ENCODE peak calls at places on chromosome 13, in nine cellular contexts. O, N, D, Y, X, R, L, K and I are unnamed samples. For H3K9me3, H3K36me3 and H3K4me1, the result is how much of the 10 kb centered on the place peaks cover.

GRCh38 chr13:43880930-43881329 is 1.2 kb downstream of the LACC1 start:
- DNase-seq in K (no peak), D (no peak), O (no peak), X (no peak), N (no peak), R (no peak), Y (no peak), L (no peak), I (no peak)

GRCh38 chr13:44298314-44298713 is 75.3 kb upstream of the SERP2 start:
- DNase-seq in L (no peak), X (no peak), N (no peak), R (no peak), O (no peak), Y (no peak), K (no peak), D (no peak), I (no peak)

GRCh38 chr13:82506805-82507404 is 1375.4 kb downstream of the SLITRK1 start:
- DNase-seq in N (no peak), D (no peak), L (no peak), X (no peak), K (peak), R (no peak), O (no peak), Y (no peak), I (no peak)

GRCh38 chr13:71320452-71320851 is 546.6 kb downstream of the DACH1 start:
- DNase-seq in R (no peak), K (peak), X (no peak), L (no peak), D (no peak), N (peak), Y (no peak), O (no peak), I (peak)

GRCh38 chr13:21596722-21597121 is 7.2 kb downstream of the MICU2 start:
- DNase-seq in Y (no peak), X (no peak), R (no peak), L (no peak), D (no peak), N (no peak), K (no peak), O (no peak), I (no peak)

GRCh38 chr13:72637561-72637960 is 89.9 kb downstream of the MZT1 start:
- DNase-seq in D (no peak), Y (no peak), L (no peak), R (no peak), O (no peak), N (no peak), X (no peak), K (no peak), I (no peak)

GRCh38 chr13:26872444-26873173 is 112.0 kb upstream of the GPR12 start:
- DNase-seq in N (peak), Y (peak), D (peak), K (peak), X (no peak), R (peak), L (peak), O (no peak), I (peak)

GRCh38 chr13:64992314-64992713 is 2237.8 kb downstream of the PCDH9 start:
- DNase-seq in O (no peak), Y (no peak), R (no peak), L (no peak), K (no peak), X (no peak), N (no peak), D (no peak), I (no peak)

GRCh38 chr13:49641810-49642291 is 13.5 kb downstream of the ARL11 start:
- DNase-seq in K (no peak), D (peak), N (peak), Y (no peak), R (peak), L (peak), O (no peak), X (no peak), I (no peak)

GRCh38 chr13:103282571-103283450 is 216.6 kb upstream of the SLC10A2 start:
- DNase-seq in O (no peak), L (no peak), D (peak), K (no peak), Y (no peak), N (peak), R (no peak), X (no peak), I (peak)

GRCh38 chr13:113769106-113769505 is 10.1 kb downstream of the TMEM255B start:
- DNase-seq in X (no peak), R (no peak), N (no peak), K (no peak), L (no peak), D (no peak), O (no peak), Y (no peak), I (no peak)
- H3K9me3 ChIP-seq in X (under half), R (under half), N (under half), K (under half), L (under half), D (under half), O (under half), Y (under half), I (under half)

GRCh38 chr13:99548448-99548847 is 47.2 kb downstream of the TM9SF2 start:
- DNase-seq in R (no peak), L (no peak), O (no peak), N (no peak), X (no peak), K (no peak), D (no peak), Y (no peak), I (no peak)

GRCh38 chr13:99542788-99543406 is 41.6 kb downstream of the TM9SF2 start:
- DNase-seq in O (no peak), L (no peak), N (no peak), K (no peak), Y (no peak), R (no peak), X (no peak), D (no peak), I (no peak)

GRCh38 chr13:99545979-99546378 is 44.7 kb downstream of the TM9SF2 start:
- DNase-seq in O (no peak), K (no peak), X (no peak), N (no peak), D (no peak), L (no peak), R (no peak), Y (no peak), I (no peak)

DNA sequence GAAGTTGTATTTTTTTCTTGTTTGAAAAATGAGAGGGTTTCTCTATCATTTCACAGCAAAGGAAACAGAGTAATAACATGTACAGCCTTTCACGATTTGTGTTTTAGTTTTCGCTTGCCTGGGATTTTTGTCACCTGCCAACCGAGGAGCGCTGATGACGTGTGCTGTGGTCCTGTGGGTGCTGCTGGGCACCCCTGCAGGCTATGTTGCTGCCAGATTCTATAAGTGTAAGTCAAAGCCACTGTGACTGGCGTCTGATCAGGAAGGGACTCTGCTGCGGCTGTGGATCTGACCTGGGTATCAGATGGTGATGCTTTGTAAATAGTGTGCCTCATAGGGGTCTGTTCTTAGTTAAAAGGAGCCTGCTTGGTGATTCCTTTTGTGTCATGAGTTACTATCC is 45.6 kb downstream of the TM9SF2 start:
- DNase-seq in N (no peak), X (no peak), L (no peak), K (no peak), Y (no peak), O (no peak), D (no peak), R (no peak), I (no peak)
- H3K36me3 ChIP-seq in N (under half), X (under half), L (half or more), K (half or more), Y (half or more), O (under half), D (under half), R (half or more), I (half or more)

DNA sequence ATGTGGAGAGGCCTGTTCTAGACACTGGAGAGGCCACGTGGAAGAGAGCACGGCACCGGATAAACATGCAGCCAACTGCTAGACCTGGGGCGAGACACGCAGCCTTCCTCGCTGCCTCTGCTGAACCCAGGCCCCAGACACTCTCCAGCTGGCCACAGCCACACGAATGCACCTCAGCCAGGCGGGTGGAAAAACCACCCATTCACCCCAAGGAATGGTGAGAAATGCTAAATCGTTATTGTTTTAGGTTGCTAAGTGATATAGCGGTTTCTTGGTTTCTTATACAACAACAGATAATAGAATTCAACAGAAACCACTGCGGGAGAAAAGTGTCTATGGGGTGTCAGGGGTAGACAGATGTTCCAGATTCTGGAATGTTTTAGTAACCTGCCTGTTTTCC is 52.5 kb downstream of the STK24 start:
- DNase-seq in O (no peak), D (no peak), L (no peak), R (no peak), K (no peak), Y (no peak), X (no peak), N (no peak), I (no peak)
- H3K4me1 ChIP-seq in O (under half), D (half or more), L (half or more), R (half or more), K (under half), Y (under half), X (under half), N (under half), I (half or more)

GRCh38 chr13:47572375-47572774 is 428.7 kb downstream of the SUCLA2 start:
- DNase-seq in N (no peak), K (no peak), L (no peak), X (no peak), O (no peak), Y (no peak), R (no peak), D (no peak), I (no peak)
- H3K9me3 ChIP-seq in N (under half), K (half or more), L (under half), X (under half), O (under half), Y (under half), R (half or more), D (under half), I (under half)